ENCODE peak calls at places on chromosomes 13 and 19, in six cellular contexts. One of them, this sample, is unnamed.

GRCh38 chr19:4633140-4633967 is 6.0 kb upstream of the TNFAIP8L1 start:
- DNase-seq in lower leg skin: no peak
- DNase-seq in lung: peak; percentile 60
- DNase-seq in fibroblast of the conjunctiva: peak; percentile 53
- DNase-seq in GM06990: no peak
- DNase-seq in WTC11: peak; percentile 80
- DNase-seq in this sample: peak; percentile 29

GRCh38 chr13:99577934-99578917 is 77.0 kb downstream of the TM9SF2 start:
- DNase-seq in WTC11: no peak
- DNase-seq in GM06990: no peak
- DNase-seq in lower leg skin: no peak
- DNase-seq in lung: no peak
- DNase-seq in fibroblast of the conjunctiva: no peak
- DNase-seq in this sample: no peak

GRCh38 chr19:30450101-30450500 is 77.9 kb downstream of the ZNF536 start:
- DNase-seq in WTC11: peak; percentile 46
- DNase-seq in GM06990: no peak
- DNase-seq in lung: no peak
- DNase-seq in fibroblast of the conjunctiva: peak; percentile 36
- DNase-seq in lower leg skin: peak; percentile 24
- DNase-seq in this sample: peak; percentile 63

GRCh38 chr13:29937836-29938235 is 87.4 kb upstream of the UBL3 start:
- DNase-seq in lung: no peak
- DNase-seq in lower leg skin: no peak
- DNase-seq in GM06990: no peak
- DNase-seq in WTC11: no peak
- DNase-seq in fibroblast of the conjunctiva: no peak
- DNase-seq in this sample: no peak

GRCh38 chr19:14375582-14376291 is 5.5 kb upstream of the ADGRE5 start:
- DNase-seq in WTC11: no peak
- DNase-seq in lung: no peak
- DNase-seq in lower leg skin: no peak
- DNase-seq in fibroblast of the conjunctiva: no peak
- DNase-seq in GM06990: no peak
- DNase-seq in this sample: no peak

GRCh38 chr19:10078329-10078728 is 7.8 kb upstream of the SHFL start:
- DNase-seq in WTC11: no peak
- DNase-seq in fibroblast of the conjunctiva: no peak
- DNase-seq in lower leg skin: no peak
- DNase-seq in GM06990: no peak
- DNase-seq in lung: no peak
- DNase-seq in this sample: no peak

GRCh38 chr13:67443901-67444300 is 213.8 kb upstream of the PCDH9 start:
- DNase-seq in GM06990: no peak
- DNase-seq in lower leg skin: no peak
- DNase-seq in lung: no peak
- DNase-seq in fibroblast of the conjunctiva: no peak
- DNase-seq in WTC11: no peak
- DNase-seq in this sample: no peak

GRCh38 chr19:44582581-44583265 is 30.6 kb upstream of the IGSF23 start:
- DNase-seq in fibroblast of the conjunctiva: no peak
- DNase-seq in lung: no peak
- DNase-seq in WTC11: peak; percentile 86
- DNase-seq in GM06990: peak; percentile 13
- DNase-seq in lower leg skin: no peak
- DNase-seq in this sample: peak; percentile 8

GRCh38 chr13:23617551-23618014 is 47.4 kb downstream of the TNFRSF19 start:
- DNase-seq in lung: no peak
- DNase-seq in GM06990: no peak
- DNase-seq in fibroblast of the conjunctiva: peak; percentile 28
- DNase-seq in WTC11: no peak
- DNase-seq in lower leg skin: no peak
- DNase-seq in this sample: no peak

GRCh38 chr13:98549006-98549727 is 27.7 kb downstream of the STK24 start:
- DNase-seq in lung: no peak
- DNase-seq in lower leg skin: no peak
- DNase-seq in fibroblast of the conjunctiva: peak; percentile 71
- DNase-seq in GM06990: no peak
- DNase-seq in WTC11: no peak
- DNase-seq in this sample: no peak

GRCh38 chr19:53254451-53255341 is at the start of gene ZNF677:
- DNase-seq in fibroblast of the conjunctiva: peak; percentile 77
- DNase-seq in GM06990: peak; percentile 6
- DNase-seq in WTC11: peak; percentile 90
- DNase-seq in lung: peak; percentile 88
- DNase-seq in lower leg skin: peak; percentile 90
- DNase-seq in this sample: peak; percentile 91

GRCh38 chr13:66562054-66562453 is 668.1 kb downstream of the PCDH9 start:
- DNase-seq in GM06990: no peak
- DNase-seq in lower leg skin: no peak
- DNase-seq in fibroblast of the conjunctiva: no peak
- DNase-seq in lung: no peak
- DNase-seq in WTC11: no peak
- DNase-seq in this sample: no peak

GRCh38 chr13:96492758-96493157 is 402.9 kb downstream of the HS6ST3 start:
- DNase-seq in GM06990: no peak
- DNase-seq in WTC11: no peak
- DNase-seq in lower leg skin: no peak
- DNase-seq in fibroblast of the conjunctiva: no peak
- DNase-seq in lung: no peak
- DNase-seq in this sample: peak; percentile 2

GRCh38 chr13:106176103-106176502 is 359.4 kb downstream of the EFNB2 start:
- DNase-seq in GM06990: no peak
- DNase-seq in lower leg skin: no peak
- DNase-seq in fibroblast of the conjunctiva: no peak
- DNase-seq in WTC11: no peak
- DNase-seq in lung: no peak
- DNase-seq in this sample: no peak

GRCh38 chr13:77650409-77650808 is 47.1 kb upstream of the SLAIN1 start:
- DNase-seq in WTC11: no peak
- DNase-seq in lower leg skin: no peak
- DNase-seq in fibroblast of the conjunctiva: no peak
- DNase-seq in lung: no peak
- DNase-seq in GM06990: no peak
- DNase-seq in this sample: no peak

GRCh38 chr13:114132419-114133121 is at the start of gene RASA3:
- DNase-seq in fibroblast of the conjunctiva: peak; percentile 57
- DNase-seq in WTC11: peak; percentile 83
- DNase-seq in lower leg skin: no peak
- DNase-seq in GM06990: peak; percentile 90
- DNase-seq in lung: peak; percentile 51
- DNase-seq in this sample: peak; percentile 81